ENCODE peak calls at places on chromosomes 2 and 18, in four cellular contexts. U, L, N and D are unnamed samples.
A peak's percentile ranks its signal among the peaks of the same experiment; 100 is the strongest.

GRCh38 chr2:154740360-154740759 is 41.9 kb downstream of the KCNJ3 start:
- DNase-seq in L (no peak), U (no peak), N (no peak), D (no peak)

GRCh38 chr2:46101557-46102220 is 195.5 kb upstream of the EPAS1 start:
- DNase-seq in U (no peak), N (no peak), L (no peak), D (no peak)

GRCh38 chr18:74115046-74115445 is 32.6 kb downstream of the FBXO15 start:
- DNase-seq in N (peak; percentile 57), U (no peak), L (no peak), D (no peak)

GRCh38 chr2:48346124-48346536 is 183.8 kb upstream of the STON1 start:
- DNase-seq in U (peak; percentile 9), L (peak; percentile 50), N (peak; percentile 88), D (no peak)

GRCh38 chr2:191115391-191115790 is 35.4 kb downstream of the STAT4 start:
- DNase-seq in N (no peak), L (no peak), U (no peak), D (no peak)

GRCh38 chr2:233147136-233147828 is 87.1 kb downstream of the INPP5D start:
- DNase-seq in U (no peak), L (no peak), N (no peak), D (peak; percentile 26)

GRCh38 chr2:241067501-241068135 is 34.5 kb downstream of the MTERF4 start:
- DNase-seq in L (no peak), N (no peak), U (no peak), D (no peak)

GRCh38 chr2:30366199-30366691 is 80.8 kb upstream of the LCLAT1 start:
- DNase-seq in N (peak; percentile 65), L (no peak), U (no peak), D (no peak)

GRCh38 chr2:241586564-241587264 is 28.2 kb downstream of the BOK start:
- DNase-seq in N (no peak), U (no peak), L (no peak), D (no peak)

GRCh38 chr2:85854166-85854509 is 34.7 kb downstream of the ST3GAL5 start:
- DNase-seq in L (no peak), U (no peak), N (no peak), D (no peak)

GRCh38 chr2:131572175-131572574 is 44.5 kb downstream of the CCDC74A start:
- DNase-seq in L (no peak), U (no peak), N (no peak), D (no peak)

GRCh38 chr2:40760071-40760666 is 308.3 kb upstream of the SLC8A1 start:
- DNase-seq in U (peak; percentile 20), L (peak; percentile 47), N (peak; percentile 38), D (peak; percentile 40)

GRCh38 chr2:159073256-159073655 is 104.8 kb downstream of the TANC1 start:
- DNase-seq in L (no peak), N (peak; percentile 41), U (no peak), D (no peak)

GRCh38 chr2:240435955-240436625 is 627 bp downstream of the GPC1 start:
- DNase-seq in L (peak; percentile 53), N (peak; percentile 36), U (no peak), D (peak; percentile 82)

GRCh38 chr2:109466674-109467575 is 146.8 kb downstream of the SEPTIN10 start:
- DNase-seq in N (peak; percentile 73), U (no peak), L (no peak), D (peak; percentile 74)

GRCh38 chr2:148926291-148926961 is 51.4 kb downstream of the KIF5C start:
- DNase-seq in N (peak; percentile 36), L (peak; percentile 26), U (peak; percentile 58), D (no peak)

GRCh38 chr2:233972941-233973575 is 55.9 kb downstream of the TRPM8 start:
- DNase-seq in L (peak; percentile 48), N (no peak), U (no peak), D (no peak)

GRCh38 chr18:65659312-65659711 is 91.5 kb upstream of the CDH7 start:
- DNase-seq in U (no peak), L (no peak), N (no peak), D (no peak)

GRCh38 chr2:200397785-200398184 is 91.3 kb downstream of the SPATS2L start:
- DNase-seq in N (peak; percentile 15), U (no peak), L (no peak), D (no peak)

GRCh38 chr2:39663187-39663930 is 2.4 kb upstream of the TMEM178A start:
- DNase-seq in L (no peak), N (no peak), U (no peak), D (no peak)

GRCh38 chr2:79876430-79876829 is 363.6 kb downstream of the CTNNA2 start:
- DNase-seq in L (no peak), U (peak; percentile 41), N (peak; percentile 13), D (no peak)

GRCh38 chr2:216146573-216146972 is 37.4 kb downstream of the XRCC5 start:
- DNase-seq in L (no peak), N (no peak), U (no peak), D (no peak)

GRCh38 chr18:37476611-37477295 is 88.8 kb downstream of the CELF4 start:
- DNase-seq in U (no peak), L (no peak), N (no peak), D (no peak)

GRCh38 chr2:96144481-96145027 is 686 bp downstream of the DUSP2 start:
- DNase-seq in L (no peak), N (no peak), U (no peak), D (peak; percentile 66)

GRCh38 chr2:219124379-219125110 is 36.1 kb downstream of the NHEJ1 start:
- DNase-seq in L (no peak), U (no peak), N (peak; percentile 19), D (no peak)

GRCh38 chr2:196336715-196337617 is 165.6 kb upstream of the STK17B start:
- DNase-seq in N (peak; percentile 56), L (no peak), U (no peak), D (no peak)

GRCh38 chr2:33062665-33063249 is 116.0 kb downstream of the LTBP1 start:
- DNase-seq in L (no peak), U (no peak), N (no peak), D (no peak)

GRCh38 chr18:79567481-79568147 is 112.0 kb upstream of the CTDP1 start:
- DNase-seq in L (peak; percentile 85), N (peak; percentile 84), U (no peak), D (peak; percentile 85)

GRCh38 chr18:42201137-42201536 is 246.1 kb downstream of the PIK3C3 start:
- DNase-seq in N (no peak), U (no peak), L (no peak), D (no peak)

GRCh38 chr18:54251606-54252400 is 17.5 kb upstream of the POLI start:
- DNase-seq in U (no peak), N (no peak), L (no peak), D (no peak)

DNA sequence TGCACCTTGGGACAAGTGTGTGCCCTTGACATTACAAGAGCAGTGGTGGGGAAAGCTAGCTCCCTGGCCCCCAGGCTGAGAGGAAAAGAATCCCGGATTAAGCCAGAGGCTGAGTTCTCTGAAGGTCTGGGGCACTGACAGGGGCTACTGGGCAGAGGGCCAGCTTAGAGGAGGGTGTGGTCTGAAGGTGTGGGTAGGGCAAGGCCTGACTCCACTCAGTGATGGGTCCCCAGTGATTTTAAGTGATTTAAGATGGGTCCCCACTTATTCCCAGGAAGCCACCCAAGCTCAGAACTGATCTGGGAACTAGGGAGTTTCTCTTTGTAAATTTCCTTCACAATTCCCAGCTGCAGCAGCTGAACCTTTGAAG is 8.8 kb downstream of the TMEM37 start:
- DNase-seq in N (no peak), U (no peak), L (no peak), D (no peak)
- H3K4me1 ChIP-seq in N (peaks cover 48% of the 10 kb centered on the region), U (peaks cover 41% of the 10 kb centered on the region), L (no peaks in the 10 kb centered on the region), D (no peaks in the 10 kb centered on the region)

GRCh38 chr2:42874838-42875801 is 82.7 kb upstream of the HAAO start:
- DNase-seq in U (no peak), N (no peak), L (peak; percentile 84), D (peak; percentile 87)
- H3K4me1 ChIP-seq in U (peaks cover 21% of the 10 kb centered on the region), N (peaks cover 4% of the 10 kb centered on the region), L (peaks cover 69% of the 10 kb centered on the region), D (no peaks in the 10 kb centered on the region)

GRCh38 chr2:15984367-15985255 is 44.3 kb downstream of the MYCN start:
- DNase-seq in U (no peak), N (no peak), L (no peak), D (no peak)
- H3K4me1 ChIP-seq in U (no peaks in the 10 kb centered on the region), N (peaks cover 4% of the 10 kb centered on the region), L (no peaks in the 10 kb centered on the region), D (no peaks in the 10 kb centered on the region)

GRCh38 chr2:237201461-237202287 is 116.0 kb downstream of the COPS8 start:
- DNase-seq in U (no peak), N (peak; percentile 97), L (no peak), D (peak; percentile 73)

GRCh38 chr2:237199577-237199976 is 113.9 kb downstream of the COPS8 start:
- DNase-seq in L (no peak), N (no peak), U (no peak), D (no peak)

GRCh38 chr2:237200462-237200861 is 114.8 kb downstream of the COPS8 start:
- DNase-seq in L (no peak), N (no peak), U (no peak), D (no peak)

GRCh38 chr2:237205111-237205541 is 119.4 kb downstream of the COPS8 start:
- DNase-seq in L (no peak), U (no peak), N (no peak), D (no peak)

DNA sequence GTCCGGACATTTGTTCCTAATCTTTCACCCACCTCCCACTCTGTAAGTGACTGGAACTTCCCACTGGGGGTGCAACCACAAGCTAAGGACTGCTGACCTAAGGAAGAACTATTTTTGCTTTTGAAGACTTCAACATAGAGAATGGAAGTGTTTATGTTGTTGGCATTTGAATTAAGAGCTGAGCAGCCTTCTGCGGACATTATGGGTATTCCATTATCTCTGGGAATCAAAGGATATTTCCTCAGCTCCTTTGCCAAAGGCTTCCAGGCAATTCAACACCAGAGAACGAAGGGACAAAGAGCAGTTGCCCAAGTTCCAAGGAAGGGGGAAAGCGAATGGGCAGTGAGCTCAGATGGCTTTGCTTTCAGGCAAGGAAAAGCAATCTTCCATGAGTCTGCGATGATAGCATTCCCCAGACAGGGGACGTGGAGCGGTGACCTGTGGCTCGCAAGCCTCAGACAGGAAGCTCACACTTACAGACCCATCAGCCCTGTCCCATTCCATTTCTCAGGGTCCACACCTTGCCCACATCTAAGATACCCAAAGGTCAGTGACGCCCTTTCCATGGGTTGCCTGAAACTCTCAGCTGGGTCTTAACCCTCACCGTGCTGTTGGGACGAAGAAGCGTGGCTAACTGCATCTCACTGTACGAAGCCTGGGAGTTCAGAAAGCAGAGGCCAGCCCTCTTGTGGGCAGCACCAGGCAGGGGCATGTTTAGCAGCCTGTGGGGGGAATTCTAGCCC is 116.8 kb downstream of the COPS8 start:
- DNase-seq in U (no peak), N (no peak), L (no peak), D (no peak)
- H3K4me1 ChIP-seq in U (no peaks in the 10 kb centered on the region), N (peaks cover 39% of the 10 kb centered on the region), L (peaks cover 43% of the 10 kb centered on the region), D (no peaks in the 10 kb centered on the region)

DNA sequence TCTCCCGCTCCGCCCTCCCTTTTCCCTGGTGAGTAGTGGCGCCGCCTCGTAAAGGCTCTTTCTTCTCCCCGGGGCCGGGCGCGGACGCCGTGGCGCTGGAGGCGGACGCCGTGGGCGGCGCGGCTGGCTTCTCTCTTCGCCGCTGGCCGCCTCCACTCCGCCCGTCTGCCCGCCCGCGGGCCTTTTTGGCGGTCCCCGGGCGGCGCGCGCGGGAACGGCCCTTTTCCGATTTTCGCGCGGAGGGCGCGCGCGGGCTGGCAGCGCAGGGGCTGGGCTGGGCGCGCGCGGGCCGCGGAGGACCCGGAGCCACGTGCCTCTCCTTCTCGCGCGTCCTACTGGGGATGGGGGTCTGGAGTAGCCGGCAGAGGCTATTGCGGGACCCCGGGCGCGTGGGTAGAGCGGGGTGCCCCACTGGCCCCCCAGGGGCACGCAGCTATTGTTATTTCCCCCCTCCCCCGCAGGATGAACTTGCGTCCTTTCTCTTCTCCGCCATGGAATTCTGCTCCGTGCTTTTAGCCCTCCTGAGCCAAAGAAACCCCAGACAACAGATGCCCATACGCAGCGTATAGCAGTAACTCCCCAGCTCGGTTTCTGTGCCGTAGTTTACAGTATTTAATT is 472 bp downstream of the SLC20A1 start:
- DNase-seq in L (no peak), U (no peak), N (no peak), D (peak; percentile 87)
- H3K4me1 ChIP-seq in L (peaks cover 81% of the 10 kb centered on the region), U (peaks cover 44% of the 10 kb centered on the region), N (peaks cover 9% of the 10 kb centered on the region), D (peaks cover 4% of the 10 kb centered on the region)

GRCh38 chr2:11832531-11832930 is 86.1 kb downstream of the LPIN1 start:
- DNase-seq in U (no peak), L (no peak), N (no peak), D (no peak)
- H3K4me1 ChIP-seq in U (peaks cover 20% of the 10 kb centered on the region), L (peaks cover 37% of the 10 kb centered on the region), N (peaks cover 12% of the 10 kb centered on the region), D (no peaks in the 10 kb centered on the region)